ENCODE peak calls at places on chromosomes 6 and 20, in five cellular contexts. H is psoas muscle, P is omental fat pad, M is brain microvascular endothelial cell, N is IMR-90. S is an unnamed sample.

GRCh38 chr6:44049163-44049988 is 77.9 kb downstream of the MRPL14 start:
- DNase-seq in P (no peak), N (peak; percentile 62), H (no peak), M (no peak), S (peak; percentile 89)

GRCh38 chr6:79302341-79302740 is 67.9 kb upstream of the HMGN3 start:
- DNase-seq in P (no peak), M (no peak), H (no peak), N (no peak), S (no peak)

GRCh38 chr6:158143700-158144099 is 24.4 kb downstream of the SERAC1 start:
- DNase-seq in P (no peak), H (no peak), N (peak; percentile 7), M (no peak), S (peak; percentile 49)

GRCh38 chr6:133340557-133340956 is 99.4 kb downstream of the EYA4 start:
- DNase-seq in M (peak; percentile 72), P (no peak), H (no peak), N (peak; percentile 56), S (peak; percentile 14)

GRCh38 chr6:5084787-5085637 is at the start of gene PPP1R3G:
- DNase-seq in P (no peak), N (peak; percentile 65), M (peak; percentile 35), H (peak; percentile 67), S (peak; percentile 64)

GRCh38 chr6:47034919-47035318 is 7.2 kb downstream of the ADGRF1 start:
- DNase-seq in M (peak; percentile 98), P (no peak), H (no peak), N (peak; percentile 44), S (peak; percentile 80)

GRCh38 chr6:39930540-39930939 is 3.7 kb downstream of the MOCS1 start:
- DNase-seq in M (no peak), N (no peak), H (no peak), P (no peak), S (no peak)

GRCh38 chr20:33475381-33476160 is 14.3 kb upstream of the CBFA2T2 start:
- DNase-seq in N (no peak), P (no peak), H (no peak), M (no peak), S (no peak)

GRCh38 chr6:15906393-15906976 is 222.4 kb upstream of the MYLIP start:
- DNase-seq in N (no peak), P (no peak), H (no peak), M (no peak), S (no peak)

GRCh38 chr6:94251878-94252277 is 832.5 kb upstream of the EPHA7 start:
- DNase-seq in H (no peak), P (no peak), M (no peak), N (no peak), S (no peak)

GRCh38 chr6:94254689-94255088 is 835.3 kb upstream of the EPHA7 start:
- DNase-seq in N (no peak), H (no peak), M (peak; percentile 18), P (no peak), S (peak; percentile 1)
- TF ChIP-seq CTCF in N (no peak), H (no peak), M (peak; percentile 40), P (no peak), S (peak; percentile 12)

DNA sequence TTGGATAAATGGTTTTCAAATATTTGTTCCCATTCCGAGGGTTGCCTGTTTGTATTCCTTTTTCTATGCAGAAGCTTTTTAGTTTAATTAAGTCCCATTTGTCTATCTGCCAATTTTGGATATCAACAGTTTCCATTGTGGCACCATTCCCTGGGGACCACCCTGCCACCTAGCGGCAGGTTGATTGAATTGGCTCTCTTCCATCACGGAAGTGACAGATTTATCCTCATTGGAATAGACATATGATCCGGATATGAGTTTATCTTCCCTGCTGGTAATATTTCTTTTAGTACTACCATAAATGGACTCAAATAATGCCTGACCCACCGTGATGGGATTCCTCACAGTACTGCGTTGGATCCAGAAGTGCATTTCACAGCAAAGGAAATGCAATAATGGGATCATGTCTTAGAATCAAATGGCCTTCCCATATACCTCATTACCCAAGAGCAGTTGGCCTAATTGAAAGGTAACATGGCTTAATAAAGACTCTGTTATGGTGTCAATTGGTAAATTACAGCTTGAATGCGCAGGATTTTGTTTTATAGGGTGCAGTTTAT is 327.0 kb downstream of the BMP2 start:
- DNase-seq in H (no peak), P (no peak), M (peak; percentile 5), N (peak; percentile 0), S (peak; percentile 19)
- TF ChIP-seq CTCF in H (peak; percentile 27), P (no peak), M (peak; percentile 74), N (peak; percentile 24), S (peak; percentile 32)

GRCh38 chr20:58892932-58893224 is 40.4 kb downstream of the GNAS start:
- DNase-seq in P (no peak), H (no peak), N (no peak), M (no peak), S (no peak)

GRCh38 chr20:58893355-58894151 is 41.0 kb downstream of the GNAS start:
- DNase-seq in M (no peak), P (no peak), H (no peak), N (peak; percentile 34), S (peak; percentile 48)

GRCh38 chr20:58891686-58892125 is 39.2 kb downstream of the GNAS start:
- DNase-seq in H (peak; percentile 53), P (no peak), M (no peak), N (no peak), S (peak; percentile 33)

GRCh38 chr20:58891076-58891685 is 38.7 kb downstream of the GNAS start:
- DNase-seq in H (peak; percentile 85), N (peak; percentile 52), P (no peak), M (peak; percentile 35), S (peak; percentile 43)

GRCh38 chr20:58892126-58892931 is 39.8 kb downstream of the GNAS start:
- DNase-seq in P (peak; percentile 35), N (peak; percentile 50), H (peak; percentile 76), M (peak; percentile 34), S (peak; percentile 56)
- TF ChIP-seq CTCF in P (no peak), N (no peak), H (no peak), M (no peak), S (no peak)

GRCh38 chr6:106113256-106113954 is 27.3 kb downstream of the PRDM1 start:
- DNase-seq in P (no peak), H (no peak), M (no peak), N (no peak), S (no peak)
- TF ChIP-seq CTCF in P (no peak), H (no peak), M (no peak), N (no peak), S (no peak)

DNA sequence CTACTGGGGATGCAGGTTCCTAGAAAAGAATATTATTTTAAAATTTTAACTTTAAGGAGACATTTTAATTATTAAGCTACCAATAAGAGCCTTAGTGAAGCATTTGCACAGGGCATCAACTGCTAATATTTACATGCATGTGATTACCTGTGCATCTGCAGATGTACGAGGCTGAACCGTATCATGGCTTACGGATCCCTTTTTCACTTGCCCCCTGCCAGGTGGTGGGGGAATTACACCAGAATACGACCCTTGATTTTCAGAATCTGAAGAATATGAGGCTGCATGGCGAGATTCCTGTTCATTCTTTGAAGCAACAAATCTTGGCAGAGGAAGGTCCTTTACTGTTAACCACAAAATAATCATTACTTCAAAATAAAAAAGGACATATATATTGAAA is 42.7 kb downstream of the REPS1 start:
- DNase-seq in H (no peak), M (no peak), N (no peak), P (no peak), S (no peak)
- TF ChIP-seq CTCF in H (no peak), M (peak; percentile 36), N (no peak), P (no peak), S (peak; percentile 15)

GRCh38 chr6:129590408-129591022 is 119.5 kb downstream of the ARHGAP18 start:
- DNase-seq in M (peak; percentile 87), H (no peak), N (peak; percentile 99), P (no peak), S (peak; percentile 93)
- TF ChIP-seq CTCF in M (no peak), H (no peak), N (peak; percentile 14), P (no peak), S (no peak)

DNA sequence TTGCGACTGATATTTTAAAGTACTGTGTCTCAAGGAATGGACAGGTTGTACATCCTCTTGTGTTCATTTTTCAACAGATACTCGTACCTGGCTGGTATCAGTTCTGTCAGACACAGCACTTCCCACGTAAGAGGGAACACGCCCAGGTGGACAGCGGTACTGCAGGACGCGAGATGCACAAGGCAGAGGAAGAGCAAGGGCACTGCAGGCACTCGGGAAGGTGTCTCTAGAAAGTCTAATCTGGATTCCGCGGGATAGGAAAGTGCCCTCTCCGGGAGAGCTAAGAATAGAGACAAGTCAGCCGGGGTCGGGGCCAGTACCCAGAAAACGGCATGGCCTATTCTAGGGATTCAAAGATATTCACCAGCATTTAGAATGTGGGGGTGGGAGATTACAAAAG is 94.2 kb upstream of the MBOAT1 start:
- DNase-seq in H (no peak), P (no peak), N (no peak), M (no peak), S (no peak)
- TF ChIP-seq CTCF in H (no peak), P (no peak), N (no peak), M (no peak), S (no peak)

GRCh38 chr6:110646951-110647910 is 168.0 kb downstream of the CDK19 start:
- DNase-seq in H (no peak), N (no peak), P (no peak), M (no peak), S (no peak)
- TF ChIP-seq CTCF in H (no peak), N (peak; percentile 6), P (no peak), M (peak; percentile 70), S (peak; percentile 37)

GRCh38 chr6:169638915-169639314 is 62.9 kb downstream of the WDR27 start:
- DNase-seq in P (no peak), H (no peak), M (no peak), N (no peak), S (no peak)

GRCh38 chr6:169638388-169638787 is 63.4 kb downstream of the WDR27 start:
- DNase-seq in N (no peak), H (no peak), M (no peak), P (no peak), S (no peak)

GRCh38 chr6:169640347-169640972 is 61.4 kb downstream of the WDR27 start:
- DNase-seq in P (no peak), M (no peak), H (no peak), N (peak; percentile 17), S (peak; percentile 58)

GRCh38 chr6:169640983-169641382 is 60.8 kb downstream of the WDR27 start:
- DNase-seq in M (no peak), H (no peak), P (no peak), N (no peak), S (no peak)

DNA sequence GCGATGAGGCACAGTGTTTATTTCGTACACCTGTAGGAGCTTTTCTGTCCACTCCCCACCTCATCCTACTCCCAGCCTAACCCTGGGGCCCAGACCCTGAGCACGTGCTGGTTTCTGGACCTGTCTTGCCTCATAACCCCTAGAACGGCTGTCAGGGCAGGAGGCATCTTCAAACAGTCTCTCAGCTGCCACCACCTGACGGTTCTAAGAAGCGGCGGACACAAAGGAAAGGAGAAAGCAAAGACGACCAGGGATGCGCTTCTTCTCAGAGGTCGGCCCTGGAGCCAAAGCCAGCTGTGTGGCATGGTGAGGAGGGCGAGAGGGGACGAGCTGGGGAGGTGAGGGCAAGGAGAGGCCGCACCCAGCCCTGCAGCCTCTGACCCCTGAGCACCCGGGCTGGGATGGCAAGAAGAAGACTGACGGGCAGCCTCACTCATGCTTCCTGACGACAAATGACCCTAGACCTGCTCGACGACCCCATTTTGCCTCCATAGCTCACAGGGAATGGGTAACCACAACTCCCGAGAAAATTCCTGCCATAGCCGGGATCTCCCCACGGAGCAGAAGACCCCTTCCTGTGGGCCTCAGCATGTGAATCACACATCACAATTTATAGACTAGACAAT is 62.1 kb downstream of the WDR27 start:
- DNase-seq in P (no peak), M (no peak), N (no peak), H (no peak), S (no peak)
- TF ChIP-seq CTCF in P (no peak), M (peak; percentile 3), N (no peak), H (no peak), S (no peak)

S was measured in fibroblast of mammary gland.